ENCODE peak calls at places on chromosomes 3 and 15, in eight cellular contexts. E is AG09319; P is T-helper 22 cell; W is occipital lobe; S is fibroblast of mammary gland; B is breast epithelium; Y is stimulated activated CD4-positive, alpha-beta T cell treated with anti-CD3 and anti-CD28 coated beads, Interleukin-12 subunit alpha, Interleukin-12 subunit beta, amount 100 ng/mL, for 4 hours; M is renal cortical epithelial cell. K is an unnamed sample.

GRCh38 chr3:106719583-106719982 is 657.7 kb upstream of the CCDC54 start:
- DNase-seq in W (no peak), E (no peak), Y (no peak), M (peak), P (no peak), S (no peak), B (no peak), K (peak)

GRCh38 chr15:45442497-45443135 is 64.3 kb upstream of the GATM start:
- DNase-seq in E (peak), M (peak), B (no peak), S (peak), P (no peak), Y (no peak), W (no peak), K (peak)

GRCh38 chr15:88504445-88504844 is 36.9 kb downstream of the MRPS11 start:
- DNase-seq in E (no peak), Y (no peak), P (no peak), S (no peak), B (no peak), M (no peak), W (no peak), K (no peak)

GRCh38 chr3:66481071-66482001 is 19.5 kb downstream of the LRIG1 start:
- DNase-seq in M (no peak), B (no peak), Y (no peak), E (no peak), W (no peak), S (no peak), P (no peak), K (no peak)

GRCh38 chr3:51715231-51716058 is 8.6 kb downstream of the GRM2 start:
- DNase-seq in Y (no peak), E (no peak), S (no peak), P (no peak), M (no peak), B (no peak), W (no peak), K (peak)

GRCh38 chr3:123414958-123415792 is 33.7 kb downstream of the ADCY5 start:
- DNase-seq in W (no peak), M (no peak), E (no peak), Y (no peak), P (no peak), B (no peak), S (no peak), K (no peak)

GRCh38 chr3:49720383-49721164 is 1.1 kb upstream of the AMIGO3 start:
- DNase-seq in S (no peak), M (no peak), E (no peak), W (no peak), Y (no peak), B (peak), P (no peak), K (peak)

GRCh38 chr3:468172-468571 is 271.6 kb downstream of the CHL1 start:
- DNase-seq in S (peak), W (no peak), Y (no peak), E (no peak), M (no peak), B (no peak), P (no peak), K (no peak)

GRCh38 chr3:3065876-3066275 is 44.3 kb downstream of the IL5RA start:
- DNase-seq in M (no peak), Y (no peak), E (no peak), B (no peak), W (no peak), P (no peak), S (peak), K (peak)

GRCh38 chr3:111980716-111981456 is 2.1 kb downstream of the ABHD10 start:
- DNase-seq in E (no peak), B (no peak), Y (peak), W (no peak), M (no peak), S (no peak), P (no peak), K (no peak)

GRCh38 chr15:49855917-49856637 is 235.2 kb downstream of the DTWD1 start:
- DNase-seq in M (no peak), Y (no peak), E (peak), S (peak), B (no peak), P (no peak), W (no peak), K (peak)

GRCh38 chr3:135516143-135516542 is 449.4 kb upstream of the PPP2R3A start:
- DNase-seq in W (no peak), P (no peak), E (no peak), M (peak), B (no peak), S (peak), Y (no peak), K (no peak)

GRCh38 chr15:32843211-32843907 is 125.6 kb downstream of the GREM1 start:
- DNase-seq in Y (no peak), B (no peak), S (peak), W (no peak), M (no peak), E (peak), P (no peak), K (no peak)

GRCh38 chr3:104460477-104461406 is 906.0 kb upstream of the ALCAM start:
- DNase-seq in M (peak), B (no peak), Y (no peak), W (no peak), E (peak), P (no peak), S (peak), K (peak)

GRCh38 chr15:67833504-67834248 is 6.2 kb downstream of the RNU6-1 start:
- DNase-seq in Y (no peak), E (no peak), S (no peak), P (no peak), B (peak), W (no peak), M (no peak), K (peak)

GRCh38 chr3:108623504-108623903 is 34.0 kb downstream of the DZIP3 start:
- DNase-seq in E (no peak), S (peak), P (no peak), W (no peak), B (no peak), M (no peak), Y (no peak), K (no peak)

GRCh38 chr3:4334548-4334947 is 31.4 kb downstream of the SETMAR start:
- DNase-seq in P (no peak), B (no peak), W (no peak), S (no peak), Y (no peak), M (no peak), E (no peak), K (no peak)

GRCh38 chr15:27092404-27092803 is 121.4 kb downstream of the GABRG3 start:
- DNase-seq in E (no peak), Y (no peak), P (no peak), B (no peak), M (no peak), S (no peak), W (no peak), K (no peak)

GRCh38 chr15:31255732-31256384 is 70.8 kb upstream of the KLF13 start:
- DNase-seq in W (no peak), S (no peak), B (no peak), Y (no peak), E (no peak), P (no peak), M (no peak), K (peak)

GRCh38 chr15:66774001-66774814 is 72.2 kb downstream of the SMAD6 start:
- DNase-seq in E (no peak), P (no peak), M (peak), S (peak), W (peak), B (peak), Y (peak), K (peak)

GRCh38 chr3:126986001-126986400 is 3.1 kb downstream of the PLXNA1 start:
- DNase-seq in Y (no peak), E (no peak), W (no peak), M (no peak), P (no peak), B (no peak), S (peak), K (peak)